ENCODE peak calls at places on chromosomes 13 and 19, in seven cellular contexts. T is HepG2, V is WTC11, O is IMR-90, E is OCI-LY7, N is heart left ventricle, R is heart right ventricle. J is an unnamed sample.

GRCh38 chr19:35582760-35583159 is 3.2 kb upstream of the PMIS2 start:
- DNase-seq in R (no peak), N (no peak), O (no peak), T (no peak), E (no peak), V (no peak), J (no peak)

GRCh38 chr13:33069365-33069764 is 53.1 kb downstream of the KL start:
- DNase-seq in N (no peak), E (peak), O (no peak), T (no peak), R (no peak), V (no peak), J (no peak)

GRCh38 chr13:46404732-46405097 is 17.7 kb upstream of the RUBCNL start:
- DNase-seq in N (no peak), E (no peak), V (no peak), O (no peak), R (no peak), T (no peak), J (no peak)

GRCh38 chr13:25619897-25620296 is 248.1 kb downstream of the ATP8A2 start:
- DNase-seq in O (no peak), T (no peak), V (no peak), E (no peak), R (no peak), N (no peak), J (no peak)

GRCh38 chr19:13116282-13117175 is at the start of gene TRMT1:
- DNase-seq in E (peak), V (peak), T (peak), R (peak), N (peak), O (peak), J (peak)

GRCh38 chr13:34748078-34748477 is 194.0 kb upstream of the NBEA start:
- DNase-seq in V (no peak), N (peak), O (no peak), T (no peak), E (no peak), R (no peak), J (no peak)

GRCh38 chr19:40443930-40444180 is 280 bp downstream of the SERTAD3 start:
- DNase-seq in V (no peak), E (peak), T (no peak), O (no peak), R (no peak), N (no peak), J (no peak)

GRCh38 chr13:30108913-30109237 is 198.5 kb downstream of the KATNAL1 start:
- DNase-seq in V (no peak), N (no peak), R (no peak), E (no peak), O (no peak), T (peak), J (no peak)

GRCh38 chr19:16320987-16321386 is 3.6 kb upstream of the KLF2 start:
- DNase-seq in O (no peak), R (no peak), N (no peak), V (no peak), E (peak), T (no peak), J (no peak)

GRCh38 chr19:7575426-7576040 is 20.1 kb upstream of the CAMSAP3 start:
- DNase-seq in E (no peak), N (no peak), T (no peak), V (no peak), R (no peak), O (no peak), J (no peak)

GRCh38 chr13:72151241-72151640 is 284.2 kb upstream of the DACH1 start:
- DNase-seq in E (no peak), T (no peak), R (no peak), V (no peak), O (no peak), N (no peak), J (no peak)

GRCh38 chr13:104773775-104774174 is 1707.6 kb upstream of the SLC10A2 start:
- DNase-seq in T (peak), V (no peak), E (peak), O (peak), R (no peak), N (no peak), J (no peak)

GRCh38 chr19:18122424-18122823 is 24.8 kb downstream of the MAST3 start:
- DNase-seq in E (no peak), O (no peak), V (no peak), N (no peak), T (no peak), R (no peak), J (no peak)

GRCh38 chr13:48236528-48237353 is 3.7 kb downstream of the ITM2B start:
- DNase-seq in R (no peak), E (no peak), V (no peak), T (no peak), O (no peak), N (no peak), J (no peak)

GRCh38 chr19:34508540-34508939 is 27.0 kb downstream of the WTIP start:
- DNase-seq in R (no peak), V (no peak), E (no peak), T (no peak), N (no peak), O (no peak), J (no peak)

GRCh38 chr13:71240906-71241305 is 626.1 kb downstream of the DACH1 start:
- DNase-seq in V (no peak), O (no peak), R (no peak), T (no peak), E (no peak), N (no peak), J (no peak)

GRCh38 chr19:14494910-14495677 is 833 bp downstream of the GIPC1 start:
- DNase-seq in E (peak), O (no peak), V (no peak), R (no peak), N (no peak), T (no peak), J (no peak)

GRCh38 chr19:13160557-13160956 is 10.3 kb downstream of the IER2 start:
- DNase-seq in E (no peak), N (no peak), T (no peak), O (peak), V (no peak), R (no peak), J (no peak)

GRCh38 chr13:110125157-110125556 is 181.8 kb downstream of the COL4A1 start:
- DNase-seq in T (no peak), O (no peak), N (no peak), V (no peak), E (no peak), R (no peak), J (no peak)
- TF ChIP-seq CTCF in T (no peak), O (no peak), N (no peak), V (no peak), E (no peak), R (no peak), J (no peak)

GRCh38 chr13:113666324-113666660 is 727 bp upstream of the GRK1 start:
- DNase-seq in T (no peak), E (no peak), O (no peak), R (no peak), V (no peak), N (no peak), J (no peak)

GRCh38 chr13:113666951-113667701 is at the start of gene GRK1:
- DNase-seq in T (no peak), V (peak), N (peak), O (no peak), R (no peak), E (no peak), J (no peak)

GRCh38 chr13:113664751-113665581 is 2.1 kb upstream of the GRK1 start:
- DNase-seq in E (no peak), R (no peak), O (no peak), T (no peak), V (peak), N (peak), J (no peak)

GRCh38 chr13:113663934-113664333 is 3.1 kb upstream of the GRK1 start:
- DNase-seq in E (no peak), O (no peak), V (peak), T (no peak), N (no peak), R (no peak), J (no peak)

GRCh38 chr13:113665582-113666323 is 1.3 kb upstream of the GRK1 start:
- DNase-seq in V (no peak), N (peak), R (no peak), T (no peak), E (no peak), O (no peak), J (no peak)
- TF ChIP-seq CTCF in V (no peak), N (no peak), R (no peak), T (no peak), E (no peak), O (no peak), J (no peak)

DNA sequence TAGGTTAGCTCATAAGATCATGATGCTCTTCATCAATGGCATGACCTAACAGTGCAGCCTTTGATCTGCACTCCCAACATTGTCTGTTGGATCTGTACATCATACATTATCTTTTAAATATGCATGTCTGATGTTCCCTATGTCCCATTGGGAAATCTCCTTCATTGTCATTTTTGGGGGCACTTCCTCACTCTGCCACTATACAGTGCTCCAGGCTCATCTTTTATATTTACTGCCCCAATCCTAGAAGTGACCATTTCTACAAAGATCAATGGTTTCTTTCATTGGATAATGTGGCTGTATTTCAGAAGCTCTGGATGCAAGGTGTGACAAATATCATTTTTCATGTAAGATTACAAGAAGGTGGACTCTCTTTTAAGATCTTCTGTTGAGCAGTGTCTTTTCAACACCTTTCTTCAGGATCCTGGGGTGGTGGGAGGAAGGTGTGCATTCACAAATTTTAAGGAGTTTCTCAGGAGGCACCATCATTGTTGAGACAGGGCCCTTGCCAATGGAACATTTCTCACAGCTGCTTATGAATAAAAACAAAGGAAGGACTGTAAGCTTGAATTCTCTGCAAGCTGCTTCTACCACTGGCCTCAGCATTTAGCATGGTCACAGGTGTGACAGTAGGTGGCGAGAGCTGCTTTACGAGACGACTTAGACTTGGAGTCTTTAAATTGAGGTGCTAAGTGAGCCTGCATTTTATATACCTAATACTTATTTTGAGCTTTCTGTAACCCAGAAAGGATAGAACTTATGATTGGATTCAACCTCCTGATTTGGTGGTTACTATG is 403.0 kb downstream of the LMO7 start:
- DNase-seq in O (no peak), E (no peak), V (peak), T (no peak), N (no peak), R (no peak), J (no peak)
- TF ChIP-seq CTCF in O (no peak), E (no peak), V (no peak), T (no peak), N (no peak), R (no peak), J (no peak)

GRCh38 chr13:53150568-53150967 is 122.0 kb downstream of the OLFM4 start:
- DNase-seq in O (no peak), V (no peak), T (no peak), R (no peak), E (no peak), N (no peak), J (no peak)

GRCh38 chr13:53151692-53152421 is 123.2 kb downstream of the OLFM4 start:
- DNase-seq in E (peak), T (peak), R (no peak), O (peak), N (no peak), V (peak), J (peak)
- TF ChIP-seq CTCF in E (peak), T (peak), R (peak), O (peak), N (peak), V (peak), J (peak)

DNA sequence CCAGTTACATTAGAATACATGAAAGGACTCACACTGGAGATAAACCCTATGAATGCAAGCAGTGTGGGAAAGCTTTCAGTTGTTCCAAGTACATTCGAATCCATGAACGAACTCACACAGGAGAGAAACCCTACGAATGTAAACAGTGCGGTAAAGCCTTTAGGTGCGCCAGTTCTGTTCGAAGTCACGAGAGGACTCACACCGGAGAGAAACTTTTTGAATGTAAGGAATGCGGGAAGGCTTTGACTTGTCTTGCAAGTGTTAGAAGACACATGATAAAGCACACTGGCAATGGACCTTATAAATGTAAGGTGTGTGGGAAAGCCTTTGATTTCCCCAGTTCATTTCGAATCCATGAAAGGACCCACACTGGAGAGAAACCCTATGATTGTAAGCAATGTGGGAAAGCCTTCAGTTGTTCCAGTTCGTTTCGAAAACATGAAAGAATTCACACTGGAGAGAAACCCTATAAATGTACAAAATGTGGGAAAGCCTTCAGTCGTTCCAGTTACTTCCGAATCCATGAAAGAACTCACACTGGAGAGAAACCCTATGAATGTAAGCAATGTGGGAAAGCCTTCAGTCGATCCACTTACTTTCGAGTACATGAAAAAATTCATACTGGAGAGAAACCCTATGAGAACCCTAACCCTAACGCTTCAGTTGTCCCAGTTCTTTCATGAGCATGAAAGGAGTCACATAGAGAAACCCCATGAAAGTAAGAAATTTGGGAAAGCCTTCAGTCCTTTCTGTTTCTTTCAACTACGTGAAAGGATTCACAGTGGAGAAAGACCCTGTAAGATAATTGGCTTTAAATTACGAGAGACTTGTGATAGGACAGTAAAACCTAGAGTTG is 20.2 kb downstream of the ZNF627 start:
- DNase-seq in N (no peak), V (no peak), O (no peak), T (no peak), R (no peak), E (no peak), J (no peak)
- TF ChIP-seq CTCF in N (no peak), V (no peak), O (no peak), T (no peak), R (no peak), E (no peak), J (no peak)

DNA sequence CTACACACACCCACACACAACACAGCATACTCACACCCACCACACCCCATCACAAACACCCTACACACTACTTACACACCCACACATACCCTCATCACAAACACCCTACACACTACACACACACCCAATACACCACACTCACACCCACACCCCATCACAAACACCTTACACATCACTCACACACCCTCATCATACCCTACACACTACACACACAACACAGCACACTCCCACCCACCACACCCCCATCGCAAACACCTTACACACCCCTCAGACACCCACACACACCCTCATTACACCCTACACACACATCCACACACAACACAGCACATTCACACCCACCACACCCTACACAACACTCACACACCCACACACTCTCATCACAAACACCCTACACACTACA is 15.8 kb downstream of the PEPD start:
- DNase-seq in E (no peak), N (no peak), T (no peak), R (no peak), V (no peak), O (no peak), J (no peak)
- TF ChIP-seq CTCF in E (no peak), N (no peak), T (no peak), R (no peak), V (no peak), O (no peak), J (no peak)

DNA sequence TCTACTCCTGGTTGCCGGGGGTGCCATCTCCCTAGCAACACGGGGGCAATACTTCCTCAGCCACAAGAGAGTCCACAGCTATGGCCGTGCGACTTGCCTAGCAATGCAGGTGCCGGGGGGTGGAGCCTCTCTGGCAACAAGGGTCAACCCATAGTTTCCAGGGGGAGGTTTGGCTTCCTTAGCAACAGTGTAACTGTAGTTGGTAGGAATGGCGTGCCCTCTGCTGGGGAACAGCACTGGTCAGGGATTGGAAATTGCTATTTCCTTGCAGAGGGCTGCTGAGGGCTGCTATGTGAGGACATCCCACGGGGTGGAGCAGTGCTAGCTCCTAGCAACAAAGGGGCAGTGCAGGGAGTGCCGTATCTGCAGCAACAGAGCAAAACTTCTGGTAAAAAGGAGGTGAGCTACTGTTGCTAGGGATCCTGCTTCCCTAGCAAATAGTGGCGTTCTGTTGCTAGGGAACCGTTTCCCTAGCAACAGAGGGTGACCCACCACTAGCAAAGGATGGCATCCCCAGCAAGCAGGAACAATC is 7.0 kb upstream of the TMC4 start:
- DNase-seq in E (peak), R (no peak), N (no peak), O (peak), V (peak), T (peak), J (peak)
- TF ChIP-seq CTCF in E (peak), R (peak), N (peak), O (peak), V (no peak), T (peak), J (peak)

GRCh38 chr19:624433-625109 is 8.8 kb downstream of the POLRMT start:
- DNase-seq in R (no peak), O (no peak), T (no peak), V (no peak), E (no peak), N (no peak), J (no peak)

GRCh38 chr19:625257-625656 is 8.1 kb downstream of the POLRMT start:
- DNase-seq in O (no peak), V (no peak), N (no peak), E (no peak), R (no peak), T (no peak), J (no peak)

GRCh38 chr19:623974-624373 is 9.4 kb downstream of the POLRMT start:
- DNase-seq in E (no peak), O (peak), T (no peak), R (no peak), N (no peak), V (no peak), J (no peak)

GRCh38 chr19:629961-630714 is 3.2 kb downstream of the POLRMT start:
- DNase-seq in V (no peak), O (no peak), N (no peak), E (no peak), T (no peak), R (no peak), J (no peak)

GRCh38 chr19:628168-628567 is 5.2 kb downstream of the POLRMT start:
- DNase-seq in O (no peak), N (no peak), R (no peak), E (no peak), T (no peak), V (peak), J (peak)
- TF ChIP-seq CTCF in O (peak), N (no peak), R (peak), E (peak), T (peak), V (peak), J (no peak)